ENCODE peak calls at places on chromosomes 16 and 17, in nine cellular contexts. V is erythroblast; S is SK-N-SH; H is Ammon's horn; T is CD8-positive, alpha-beta T cell; K is right atrium auricular region; U is HTR-8/SVneo; M is stimulated activated CD8-positive, alpha-beta memory T cell treated with anti-CD3 and anti-CD28 coated beads, Interleukin-15, amount 100 ng/mL, for 24 hours; W is activated T-helper 1 cell treated with Interleukin-2 at 50 U/mL for 16 hours. B is an unnamed sample.

GRCh38 chr16:75244844-75245758 is 6.3 kb downstream of the BCAR1 start:
- DNase-seq in V (no peak), S (peak), H (peak), T (no peak), K (peak), U (peak), M (no peak), W (no peak), B (no peak)

GRCh38 chr17:76353004-76353598 is 615 bp downstream of the PRPSAP1 start:
- DNase-seq in V (peak), S (peak), H (no peak), T (peak), K (no peak), U (peak), M (no peak), W (peak), B (peak)

GRCh38 chr16:7515543-7515942 is 182.9 kb downstream of the RBFOX1 start:
- DNase-seq in V (no peak), S (no peak), H (no peak), T (no peak), K (no peak), U (no peak), M (no peak), W (no peak), B (no peak)

GRCh38 chr16:78689031-78689430 is 589.6 kb downstream of the WWOX start:
- DNase-seq in V (no peak), S (no peak), H (no peak), T (no peak), K (no peak), U (no peak), M (no peak), W (no peak), B (no peak)

GRCh38 chr16:29306953-29307597 is 99.4 kb downstream of the NPIPB11 start:
- DNase-seq in V (no peak), S (no peak), H (no peak), T (no peak), K (no peak), U (no peak), M (no peak), W (no peak), B (no peak)

GRCh38 chr17:29007456-29008455 is 1.9 kb upstream of the SEZ6 start:
- DNase-seq in V (no peak), S (no peak), H (no peak), T (no peak), K (no peak), U (peak), M (no peak), W (no peak), B (no peak)

GRCh38 chr17:10198509-10199249 is at the start of gene GAS7:
- DNase-seq in V (no peak), S (peak), H (peak), T (peak), K (peak), U (peak), M (no peak), W (peak), B (no peak)

GRCh38 chr16:13316008-13316407 is 414.6 kb downstream of the SHISA9 start:
- DNase-seq in V (no peak), S (no peak), H (no peak), T (no peak), K (no peak), U (no peak), M (no peak), W (no peak), B (no peak)

B was measured in omental fat pad.